ENCODE peak calls at places on chromosomes 11 and 22, in nine cellular contexts. E is substantia nigra; I is NCI-H1105; N is GM03348; Z is AG20443; K is stimulated activated CD8-positive, alpha-beta memory T cell treated with anti-CD3 and anti-CD28 coated beads, Interleukin-15, amount 100 ng/mL, for 4 hours; W is activated gamma-delta T cell treated with Interleukin-2 at 50 U/mL for 16 hours; U is stimulated activated CD4-positive, alpha-beta T cell treated with anti-CD3 and anti-CD28 coated beads, Interleukin-2, amount 100 ng/mL, for 48 hours; T is hepatocyte. A is an unnamed sample.

GRCh38 chr11:113378692-113379091 is 8.9 kb upstream of the ANKK1 start:
- DNase-seq in W (no peak), K (no peak), E (no peak), Z (no peak), U (no peak), N (no peak), I (no peak), T (no peak), A (no peak)

GRCh38 chr11:1782831-1783724 is 19.4 kb upstream of the CTSD start:
- DNase-seq in W (no peak), I (no peak), E (no peak), N (no peak), U (no peak), T (peak), K (no peak), Z (no peak), A (no peak)

GRCh38 chr11:103294516-103294915 is 185.3 kb downstream of the DYNC2H1 start:
- DNase-seq in W (no peak), T (no peak), E (no peak), U (no peak), Z (no peak), K (no peak), N (no peak), I (no peak), A (no peak)

GRCh38 chr11:12818333-12819015 is 144.3 kb downstream of the TEAD1 start:
- DNase-seq in U (no peak), E (no peak), W (no peak), T (no peak), N (peak), Z (peak), I (no peak), K (no peak), A (no peak)

GRCh38 chr11:124409906-124410305 is 11.1 kb upstream of the OR8B3 start:
- DNase-seq in U (no peak), W (no peak), N (no peak), K (no peak), E (no peak), T (no peak), Z (no peak), I (no peak), A (no peak)

GRCh38 chr11:114060402-114061052 is 1.0 kb downstream of the ZBTB16 start:
- DNase-seq in W (no peak), I (no peak), K (no peak), Z (peak), E (peak), T (peak), U (no peak), N (peak), A (no peak)

GRCh38 chr11:2302280-2302843 is 549 bp downstream of the TSPAN32 start:
- DNase-seq in U (no peak), I (no peak), E (no peak), T (peak), K (no peak), Z (no peak), W (peak), N (no peak), A (no peak)

GRCh38 chr11:61754534-61755482 is 2.4 kb downstream of the MYRF start:
- DNase-seq in N (no peak), Z (no peak), W (no peak), I (no peak), T (peak), U (no peak), E (no peak), K (no peak), A (no peak)

GRCh38 chr11:7677071-7677470 is 3.8 kb upstream of the CYB5R2 start:
- DNase-seq in K (no peak), Z (no peak), T (no peak), I (no peak), E (no peak), U (no peak), W (no peak), N (no peak), A (no peak)

GRCh38 chr11:79156031-79156430 is 284.8 kb downstream of the TENM4 start:
- DNase-seq in E (no peak), I (no peak), U (no peak), T (no peak), Z (no peak), N (no peak), W (no peak), K (no peak), A (no peak)

GRCh38 chr11:87425391-87425790 is 387.7 kb downstream of the TMEM135 start:
- DNase-seq in N (no peak), T (no peak), K (no peak), W (no peak), E (no peak), Z (peak), I (no peak), U (no peak), A (no peak)

GRCh38 chr11:111454561-111455192 is 57.5 kb downstream of the BTG4 start:
- DNase-seq in K (no peak), I (peak), W (peak), T (peak), N (peak), Z (peak), E (peak), U (peak), A (peak)

GRCh38 chr11:61602775-61603569 is 22.1 kb upstream of the SYT7 start:
- DNase-seq in E (no peak), U (no peak), W (no peak), I (peak), N (peak), K (no peak), T (peak), Z (peak), A (peak)

GRCh38 chr11:79013509-79013908 is 427.3 kb downstream of the TENM4 start:
- DNase-seq in E (no peak), Z (no peak), T (no peak), I (no peak), N (peak), U (no peak), K (no peak), W (no peak), A (no peak)

GRCh38 chr11:72162891-72163492 is 27.5 kb downstream of the FOLR3 start:
- DNase-seq in U (no peak), I (no peak), Z (no peak), N (no peak), T (no peak), W (no peak), E (no peak), K (no peak), A (no peak)

GRCh38 chr11:46564459-46564858 is 29.4 kb downstream of the AMBRA1 start:
- DNase-seq in T (no peak), W (no peak), Z (no peak), K (no peak), I (no peak), U (no peak), N (peak), E (no peak), A (no peak)

GRCh38 chr22:28051787-28052356 is 132.8 kb upstream of the PITPNB start:
- DNase-seq in Z (peak), K (no peak), E (peak), T (peak), N (peak), I (peak), U (peak), W (peak), A (no peak)